ENCODE peak calls at places on chromosomes 7 and 10, in ten cellular contexts. E is BJ, N is Karpas-422, H is NCI-H2029, O is H54, R is renal cortical epithelial cell, Z is CD14-positive monocyte, X is progenitor cell of endocrine pancreas, M is NCI-H1092, Q is NCI-H774. D is an unnamed sample.

GRCh38 chr10:2387261-2387660 is 649.9 kb upstream of the ADARB2 start:
- DNase-seq in E (no peak), N (no peak), H (no peak), O (no peak), R (no peak), Z (no peak), X (no peak), M (no peak), Q (no peak), D (no peak)

GRCh38 chr7:5419523-5420107 is 4.0 kb downstream of the TNRC18 start:
- DNase-seq in E (no peak), N (no peak), H (no peak), O (no peak), R (no peak), Z (no peak), X (no peak), M (no peak), Q (no peak), D (no peak)

GRCh38 chr10:122112625-122113160 is 123.7 kb downstream of the TACC2 start:
- DNase-seq in E (peak; percentile 85), N (no peak), H (peak; percentile 22), O (peak; percentile 66), R (peak; percentile 93), Z (no peak), X (peak; percentile 71), M (no peak), Q (no peak), D (peak; percentile 4)

GRCh38 chr7:157438121-157439025 is 101.6 kb downstream of the DNAJB6 start:
- DNase-seq in E (no peak), N (no peak), H (no peak), O (no peak), R (no peak), Z (no peak), X (no peak), M (no peak), Q (no peak), D (no peak)

GRCh38 chr7:34497153-34497777 is 160.8 kb upstream of the NPSR1 start:
- DNase-seq in E (no peak), N (peak; percentile 54), H (no peak), O (peak; percentile 12), R (no peak), Z (no peak), X (no peak), M (no peak), Q (no peak), D (no peak)

GRCh38 chr10:42932735-42933453 is 144.0 kb upstream of the RET start:
- DNase-seq in E (no peak), N (no peak), H (no peak), O (no peak), R (no peak), Z (no peak), X (peak; percentile 55), M (no peak), Q (peak; percentile 10), D (no peak)

GRCh38 chr7:111871283-111871682 is 309.0 kb upstream of the IMMP2L start:
- DNase-seq in E (no peak), N (no peak), H (no peak), O (no peak), R (no peak), Z (no peak), X (no peak), M (no peak), Q (no peak), D (peak; percentile 33)

GRCh38 chr7:10860516-10860915 is 113.2 kb upstream of the PHF14 start:
- DNase-seq in E (no peak), N (no peak), H (no peak), O (peak; percentile 15), R (peak; percentile 1), Z (no peak), X (no peak), M (no peak), Q (no peak), D (no peak)

GRCh38 chr7:117323585-117323876 is 673 bp upstream of the WNT2 start:
- DNase-seq in E (no peak), N (no peak), H (no peak), O (no peak), R (no peak), Z (no peak), X (no peak), M (no peak), Q (no peak), D (peak; percentile 77)

GRCh38 chr7:77993823-77994222 is 195.2 kb downstream of the PHTF2 start:
- DNase-seq in E (no peak), N (no peak), H (no peak), O (no peak), R (no peak), Z (no peak), X (no peak), M (no peak), Q (no peak), D (peak; percentile 86)

GRCh38 chr7:142753366-142753765 is 4.1 kb downstream of the PRSS1 start:
- DNase-seq in E (no peak), N (no peak), H (no peak), O (no peak), R (no peak), Z (no peak), X (no peak), M (no peak), Q (no peak), D (no peak)

GRCh38 chr7:38777609-38778008 is 131.4 kb downstream of the VPS41 start:
- DNase-seq in E (no peak), N (no peak), H (no peak), O (no peak), R (no peak), Z (no peak), X (no peak), M (no peak), Q (no peak), D (no peak)

GRCh38 chr7:12623885-12624498 is 53.5 kb downstream of the SCIN start:
- DNase-seq in E (no peak), N (peak; percentile 49), H (peak; percentile 21), O (no peak), R (peak; percentile 54), Z (no peak), X (no peak), M (peak; percentile 34), Q (peak; percentile 20), D (no peak)

GRCh38 chr7:101195884-101196283 is 5.0 kb downstream of the MOGAT3 start:
- DNase-seq in E (no peak), N (no peak), H (no peak), O (no peak), R (no peak), Z (no peak), X (no peak), M (no peak), Q (no peak), D (no peak)

GRCh38 chr10:6218692-6219493 is 16.2 kb downstream of the PFKFB3 start:
- DNase-seq in E (no peak), N (no peak), H (no peak), O (peak; percentile 24), R (peak; percentile 36), Z (no peak), X (no peak), M (no peak), Q (no peak), D (no peak)

GRCh38 chr7:122689346-122690109 is 9.4 kb downstream of the RNF133 start:
- DNase-seq in E (no peak), N (no peak), H (no peak), O (no peak), R (no peak), Z (no peak), X (no peak), M (no peak), Q (no peak), D (no peak)

GRCh38 chr10:48284002-48284546 is 9.6 kb upstream of the FRMPD2 start:
- DNase-seq in E (no peak), N (no peak), H (no peak), O (no peak), R (no peak), Z (no peak), X (no peak), M (no peak), Q (no peak), D (no peak)

D was measured in DMS79 treated with DMSO at 0.1 percent for 48 hours.